ENCODE peak calls at places on chromosomes 7 and 10, in seven cellular contexts. K is OCI-M1; G is AG09309; T is D721Med; D is NCI-H524; M is transverse colon; Z is activated naive CD8-positive, alpha-beta T cell treated with anti-CD3 and anti-CD28 coated beads for 36 hours. Y is an unnamed sample.
A peak's percentile ranks its signal among the peaks of the same experiment; 100 is the strongest.

GRCh38 chr10:132715791-132716680 is 69.9 kb downstream of the NKX6-2 start:
- DNase-seq in D (no peak), Z (no peak), M (no peak), T (no peak), G (no peak), K (no peak), Y (peak; percentile 51)

GRCh38 chr10:132752378-132752777 is 33.6 kb downstream of the NKX6-2 start:
- DNase-seq in G (no peak), Z (no peak), K (no peak), T (no peak), D (no peak), M (no peak), Y (no peak)

GRCh38 chr10:116444527-116445142 is 17.0 kb downstream of the PNLIPRP3 start:
- DNase-seq in D (peak; percentile 9), G (no peak), K (peak; percentile 54), T (no peak), Z (no peak), M (no peak), Y (no peak)

GRCh38 chr10:7192831-7193348 is 217.9 kb downstream of the SFMBT2 start:
- DNase-seq in D (no peak), Z (peak; percentile 79), T (no peak), G (no peak), M (no peak), K (no peak), Y (no peak)

GRCh38 chr10:90969947-90970673 is 49.2 kb upstream of the ANKRD1 start:
- DNase-seq in T (no peak), Z (no peak), K (no peak), G (peak; percentile 55), M (no peak), D (no peak), Y (no peak)

GRCh38 chr10:1174022-1174421 is 117.8 kb downstream of the WDR37 start:
- DNase-seq in T (no peak), D (no peak), M (no peak), K (no peak), G (no peak), Z (no peak), Y (no peak)

GRCh38 chr10:21141946-21142345 is 244.8 kb upstream of the NEBL start:
- DNase-seq in Z (no peak), D (no peak), M (no peak), T (no peak), G (no peak), K (no peak), Y (no peak)

GRCh38 chr10:132375116-132375794 is 21.7 kb upstream of the PWWP2B start:
- DNase-seq in G (no peak), D (no peak), M (peak; percentile 5), K (no peak), Z (no peak), T (no peak), Y (no peak)

GRCh38 chr10:101438881-101439391 is 85.0 kb downstream of the BTRC start:
- DNase-seq in M (no peak), D (no peak), Z (no peak), G (no peak), K (no peak), T (no peak), Y (no peak)

GRCh38 chr10:85445702-85446101 is 920.9 kb downstream of the GRID1 start:
- DNase-seq in D (no peak), G (no peak), Z (no peak), K (no peak), M (no peak), T (no peak), Y (no peak)

GRCh38 chr7:92691578-92691977 is 101.4 kb upstream of the FAM133B start:
- DNase-seq in M (no peak), D (peak; percentile 77), G (no peak), T (no peak), K (peak; percentile 100), Z (no peak), Y (no peak)

GRCh38 chr7:129670636-129671035 is 59.1 kb downstream of the NRF1 start:
- DNase-seq in Z (no peak), M (no peak), T (no peak), D (no peak), G (no peak), K (no peak), Y (no peak)

GRCh38 chr7:155090647-155091046 is 20.5 kb downstream of the HTR5A start:
- DNase-seq in K (no peak), T (no peak), D (no peak), G (no peak), M (no peak), Z (peak; percentile 50), Y (peak; percentile 7)

GRCh38 chr7:24448038-24448437 is 125.2 kb upstream of the PALS2 start:
- DNase-seq in K (no peak), T (no peak), M (no peak), Z (no peak), G (no peak), D (no peak), Y (no peak)